ENCODE peak calls at places on chromosomes 5 and 9, in six cellular contexts. U is AG09309, O is neuronal stem cell, E is fibroblast of lung, B is fibroblast of pulmonary artery, N is GM23248. T is an unnamed sample.

GRCh38 chr5:64944868-64945267 is 176.1 kb downstream of the CWC27 start:
- DNase-seq in E (no peak), B (no peak), N (no peak), U (no peak), O (no peak), T (peak; percentile 51)

GRCh38 chr9:68455436-68455835 is 85.2 kb downstream of the TMEM252 start:
- DNase-seq in U (no peak), B (no peak), E (no peak), N (no peak), O (no peak), T (no peak)

GRCh38 chr9:127739614-127740322 is 4.7 kb upstream of the TOR2A start:
- DNase-seq in E (no peak), N (peak; percentile 38), U (no peak), B (no peak), O (no peak), T (peak; percentile 69)

GRCh38 chr9:78369644-78370219 is 72.8 kb downstream of the PSAT1 start:
- DNase-seq in E (peak; percentile 53), U (no peak), O (peak; percentile 73), N (peak; percentile 67), B (peak; percentile 86), T (peak; percentile 69)

GRCh38 chr5:82105457-82105856 is 133.6 kb downstream of the ATG10 start:
- DNase-seq in O (no peak), B (peak; percentile 8), N (peak; percentile 12), U (no peak), E (peak; percentile 16), T (peak; percentile 45)

GRCh38 chr5:172849636-172850453 is 15.8 kb downstream of the ERGIC1 start:
- DNase-seq in U (no peak), N (peak; percentile 59), E (peak; percentile 23), B (no peak), O (no peak), T (peak; percentile 81)

GRCh38 chr9:116190997-116191396 is 37.4 kb downstream of the PAPPA start:
- DNase-seq in O (no peak), N (peak; percentile 91), U (peak; percentile 39), E (peak; percentile 82), B (peak; percentile 89), T (peak; percentile 90)

GRCh38 chr9:125744616-125745387 is 2.4 kb upstream of the PBX3 start:
- DNase-seq in B (no peak), N (peak; percentile 89), E (peak; percentile 92), O (no peak), U (peak; percentile 66), T (no peak)

GRCh38 chr9:135076143-135076875 is 11.2 kb upstream of the OLFM1 start:
- DNase-seq in B (no peak), N (no peak), O (no peak), U (no peak), E (no peak), T (no peak)

DNA sequence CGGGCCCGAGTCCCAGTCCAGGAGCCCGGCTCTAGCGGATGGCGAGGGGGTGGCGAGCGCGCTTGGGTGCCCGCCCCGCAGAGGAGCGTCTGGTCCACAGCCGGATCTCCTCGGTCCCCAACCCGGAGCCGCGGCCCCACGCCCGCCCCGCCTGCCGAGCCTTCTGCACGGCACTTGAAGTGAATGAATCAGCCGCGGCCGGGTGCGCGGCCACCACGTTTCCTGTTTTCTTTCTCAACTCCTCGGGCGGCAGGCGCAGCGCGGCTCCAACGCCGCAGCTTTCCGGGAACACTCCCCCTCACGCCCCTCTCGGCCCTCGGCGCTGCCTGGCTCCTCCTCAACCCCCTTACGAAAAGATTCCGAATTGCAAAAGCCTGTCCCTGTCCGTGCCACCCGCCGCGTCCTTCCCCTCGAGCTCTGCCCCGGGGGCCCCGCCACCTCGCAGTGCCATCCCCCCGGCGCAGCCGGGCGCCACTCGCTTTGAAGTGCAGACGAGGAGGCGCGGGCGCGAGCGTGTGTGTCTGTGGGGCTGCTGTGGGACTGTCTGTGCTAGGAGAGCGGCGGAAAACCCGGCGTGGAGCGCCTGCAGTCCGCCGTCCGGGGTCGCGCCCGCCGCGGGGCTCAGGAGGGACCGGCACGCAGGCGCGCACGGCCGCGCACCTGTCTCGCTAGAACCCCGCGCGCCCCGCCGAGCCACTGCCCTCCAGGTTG is 456.6 kb downstream of the RAB3C start:
- DNase-seq in O (peak; percentile 39), E (peak; percentile 80), N (peak; percentile 90), U (peak; percentile 16), B (peak; percentile 88), T (peak; percentile 78)
- H3K4me3 ChIP-seq in O (peak overlapping the region; percentile 74), E (peak overlapping the region; percentile 69), N (peak overlapping the region; percentile 88), U (peak overlapping the region; percentile 88), B (peak overlapping the region; percentile 61), T (peak overlapping the region; percentile 52)

DNA sequence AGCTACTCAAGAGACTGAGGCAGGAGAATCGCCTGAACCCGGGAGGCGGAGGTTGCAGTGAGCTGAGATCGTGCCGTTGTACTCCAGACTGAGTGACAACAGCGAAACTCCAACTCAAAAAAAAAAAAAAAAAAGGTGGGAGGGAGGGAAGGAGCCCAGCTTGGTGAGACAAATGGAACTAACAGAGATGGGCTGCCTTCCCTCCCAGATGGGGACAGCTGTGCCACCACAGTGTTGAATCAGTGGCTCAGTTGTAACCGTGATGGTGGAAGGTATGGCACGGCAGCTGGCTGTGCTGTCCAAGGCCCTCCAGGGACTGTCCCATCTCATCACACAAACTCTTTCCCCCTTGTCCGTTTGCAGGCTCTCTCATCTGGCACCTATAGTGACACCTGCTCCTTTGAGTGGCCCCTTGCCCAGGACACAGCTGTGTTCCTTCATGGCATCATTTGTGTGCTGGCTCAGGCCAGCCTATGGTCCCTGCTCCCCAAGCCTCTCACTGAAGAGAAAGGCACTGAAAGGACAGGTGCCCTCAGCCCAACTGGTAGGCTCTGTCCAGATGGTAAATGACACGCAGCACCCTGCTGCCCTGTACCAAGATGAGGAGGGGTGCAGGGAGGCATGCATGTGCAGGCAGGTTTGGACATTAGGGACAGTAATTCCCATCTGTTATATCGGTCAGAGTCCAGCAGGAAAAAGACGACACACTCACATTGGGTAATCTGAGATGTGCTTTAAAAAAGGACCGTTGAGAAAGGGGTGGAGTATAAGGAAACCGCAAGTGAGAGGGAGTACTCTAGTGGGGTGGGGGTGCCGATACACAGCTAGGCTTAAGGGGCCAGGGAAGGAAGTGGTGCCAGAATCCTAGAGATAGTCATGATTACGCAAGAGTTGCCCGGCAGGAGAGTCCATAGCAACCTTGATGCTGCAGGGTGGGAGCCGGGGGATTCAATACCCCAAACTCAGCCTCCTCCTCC is 4.3 kb downstream of the SMIM33 start:
- DNase-seq in U (no peak), O (no peak), N (peak; percentile 56), B (peak; percentile 89), E (peak; percentile 69), T (peak; percentile 50)
- H3K4me3 ChIP-seq in U (no peak overlapping the region), O (no peak overlapping the region), N (no peak overlapping the region), B (no peak overlapping the region), E (no peak overlapping the region), T (no peak overlapping the region)

GRCh38 chr5:164679461-164679860 is 1174.0 kb downstream of the MAT2B start:
- DNase-seq in O (no peak), N (no peak), E (no peak), B (no peak), U (no peak), T (peak; percentile 32)
- H3K4me3 ChIP-seq in O (no peak overlapping the region), N (no peak overlapping the region), E (no peak overlapping the region), B (no peak overlapping the region), U (no peak overlapping the region), T (no peak overlapping the region)

DNA sequence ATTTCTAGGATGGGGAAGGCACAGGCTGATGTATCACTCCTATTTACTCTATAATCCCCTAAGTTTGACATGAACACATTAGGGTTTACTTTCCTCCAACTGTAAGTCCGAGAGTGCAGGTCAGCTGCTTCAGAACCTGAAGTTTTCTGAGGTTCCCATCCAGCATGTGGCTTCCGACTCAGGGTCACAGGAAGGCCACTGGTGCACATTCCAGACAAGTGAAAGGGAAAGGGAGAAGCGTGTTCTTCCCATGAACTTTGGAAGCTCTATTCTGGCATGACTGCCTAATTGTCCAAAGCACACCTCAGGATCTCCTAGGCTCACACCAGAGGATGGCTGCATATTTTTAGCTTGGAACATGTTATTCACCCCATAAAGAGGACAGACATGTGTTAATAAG is 602.6 kb downstream of the SEMA5A start:
- DNase-seq in O (no peak), E (peak; percentile 48), U (no peak), B (peak; percentile 16), N (no peak), T (no peak)
- H3K4me3 ChIP-seq in O (no peak overlapping the region), E (no peak overlapping the region), U (no peak overlapping the region), B (no peak overlapping the region), N (no peak overlapping the region), T (no peak overlapping the region)

DNA sequence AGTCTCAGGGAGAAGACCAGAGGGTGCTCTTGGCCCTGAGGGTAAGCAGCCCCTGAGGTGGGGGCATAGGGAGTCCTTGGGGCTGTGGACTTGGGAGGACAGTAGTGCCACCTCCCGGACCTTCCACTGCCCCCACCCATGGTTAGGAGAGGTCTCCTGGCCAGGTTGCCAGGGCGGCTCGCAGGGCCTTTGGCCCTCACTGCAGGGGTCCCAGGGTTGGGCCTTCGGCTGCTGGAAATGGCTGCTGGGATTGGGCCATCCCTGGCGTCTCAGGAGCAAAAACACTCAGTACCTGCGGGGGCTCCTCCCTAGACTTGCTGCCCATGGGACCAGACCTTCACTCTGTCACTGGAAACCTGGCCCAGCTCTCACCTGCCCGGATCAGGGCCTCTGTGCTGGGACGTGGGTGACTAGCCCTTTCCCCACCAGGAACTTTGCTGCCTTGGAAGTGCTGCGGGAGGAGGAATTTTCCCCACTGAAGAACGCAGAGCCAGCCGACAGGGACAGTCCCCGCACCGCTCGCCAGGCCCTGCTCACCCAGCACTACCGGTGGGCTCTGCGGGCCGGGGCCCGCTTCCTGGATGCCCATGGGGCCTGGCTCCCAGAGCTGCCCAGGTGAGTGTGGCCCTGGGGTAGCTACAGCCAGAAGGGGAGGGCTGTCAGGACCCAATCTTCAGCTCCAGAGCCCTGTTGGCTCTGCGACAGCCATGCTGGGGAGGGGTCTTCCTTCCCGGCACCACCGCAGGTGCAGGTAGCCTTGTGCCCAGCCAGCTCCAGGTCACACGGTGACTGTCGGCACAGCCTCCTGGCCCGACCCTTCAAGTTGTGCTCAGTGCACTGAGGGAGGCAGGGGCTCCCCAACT is 3.2 kb downstream of the UAP1L1 start:
- DNase-seq in N (no peak), U (no peak), B (no peak), O (no peak), E (no peak), T (no peak)
- H3K4me3 ChIP-seq in N (no peak overlapping the region), U (no peak overlapping the region), B (no peak overlapping the region), O (no peak overlapping the region), E (no peak overlapping the region), T (no peak overlapping the region)

GRCh38 chr5:143433680-143434079 is 30.2 kb upstream of the NR3C1 start:
- DNase-seq in O (no peak), E (no peak), U (no peak), N (no peak), B (no peak), T (no peak)

GRCh38 chr5:143432658-143433239 is 29.3 kb upstream of the NR3C1 start:
- DNase-seq in B (no peak), E (no peak), U (no peak), O (no peak), N (no peak), T (no peak)

GRCh38 chr5:143434261-143435206 is 31.0 kb upstream of the NR3C1 start:
- DNase-seq in E (no peak), O (no peak), U (no peak), B (no peak), N (no peak), T (no peak)

GRCh38 chr5:143436871-143437270 is 33.4 kb upstream of the NR3C1 start:
- DNase-seq in B (no peak), N (peak; percentile 42), O (no peak), E (peak; percentile 16), U (no peak), T (peak; percentile 63)

DNA sequence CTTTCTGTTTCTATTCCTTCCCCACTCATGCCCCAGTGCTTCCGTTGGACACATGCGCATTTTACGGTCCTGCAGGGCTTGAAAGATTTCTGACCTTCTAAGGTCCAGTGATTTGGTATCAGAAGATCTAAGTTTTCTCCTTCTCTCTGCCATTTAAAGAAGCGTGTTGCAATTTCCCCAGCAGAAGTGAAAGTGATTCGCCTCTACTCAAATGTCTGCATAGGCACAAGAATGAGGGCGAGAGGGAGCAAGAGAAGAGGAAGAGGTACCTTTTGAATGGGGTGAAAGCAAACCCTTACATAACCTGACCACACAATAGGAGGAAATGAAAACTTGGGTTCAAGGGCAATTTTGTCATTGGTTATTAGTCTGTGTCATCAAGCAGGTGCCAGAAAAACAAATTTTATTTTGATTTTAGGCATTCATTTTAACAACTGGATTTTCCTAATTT is 31.7 kb upstream of the NR3C1 start:
- DNase-seq in E (no peak), N (no peak), U (no peak), B (peak; percentile 8), O (no peak), T (peak; percentile 15)
- H3K4me3 ChIP-seq in E (no peak overlapping the region), N (no peak overlapping the region), U (no peak overlapping the region), B (no peak overlapping the region), O (no peak overlapping the region), T (no peak overlapping the region)